ENCODE peak calls at places on chromosomes 1 and 21, in nine cellular contexts. D is effector memory CD4-positive, alpha-beta T cell; E is effector memory CD8-positive, alpha-beta T cell; M is neural crest cell; Q is germinal center; C is Kasumi-1; T is AG04450; B is T-helper 9 cell; H is tibial artery. G is an unnamed sample.

GRCh38 chr1:226714148-226714547 is 24.9 kb downstream of the ITPKB start:
- DNase-seq in D (no peak), E (no peak), M (no peak), Q (no peak), C (no peak), T (no peak), B (no peak), H (no peak), G (no peak)

GRCh38 chr1:189500777-189501176 is 976.9 kb downstream of the BRINP3 start:
- DNase-seq in D (no peak), E (no peak), M (no peak), Q (no peak), C (no peak), T (peak), B (no peak), H (no peak), G (no peak)

GRCh38 chr1:87961992-87962391 is 633.3 kb downstream of the LMO4 start:
- DNase-seq in D (no peak), E (no peak), M (no peak), Q (no peak), C (no peak), T (no peak), B (no peak), H (no peak), G (no peak)

GRCh38 chr1:204459706-204460105 is 34.9 kb downstream of the PIK3C2B start:
- DNase-seq in D (no peak), E (no peak), M (no peak), Q (no peak), C (no peak), T (no peak), B (no peak), H (no peak), G (no peak)

GRCh38 chr1:25971044-25971881 is 26.6 kb downstream of the PAFAH2 start:
- DNase-seq in D (no peak), E (no peak), M (no peak), Q (peak), C (peak), T (no peak), B (no peak), H (no peak), G (no peak)

GRCh38 chr1:113390871-113391642 is 742 bp downstream of the MAGI3 start:
- DNase-seq in D (peak), E (peak), M (peak), Q (peak), C (peak), T (no peak), B (peak), H (peak), G (peak)

GRCh38 chr1:39229504-39229903 is 25.0 kb downstream of the MACF1 start:
- DNase-seq in D (no peak), E (no peak), M (no peak), Q (no peak), C (no peak), T (no peak), B (no peak), H (no peak), G (no peak)

GRCh38 chr1:61282387-61282786 is 200.0 kb downstream of the NFIA start:
- DNase-seq in D (no peak), E (no peak), M (no peak), Q (no peak), C (no peak), T (no peak), B (no peak), H (no peak), G (no peak)

GRCh38 chr1:81304187-81304586 is 496.5 kb upstream of the ADGRL2 start:
- DNase-seq in D (no peak), E (no peak), M (no peak), Q (no peak), C (no peak), T (no peak), B (no peak), H (no peak), G (no peak)

GRCh38 chr1:26287033-26287711 is 7.3 kb downstream of the SH3BGRL3 start:
- DNase-seq in D (peak), E (peak), M (no peak), Q (peak), C (peak), T (no peak), B (peak), H (no peak), G (no peak)

GRCh38 chr21:34574581-34574980 is 40.3 kb downstream of the RCAN1 start:
- DNase-seq in D (no peak), E (no peak), M (no peak), Q (no peak), C (no peak), T (no peak), B (no peak), H (no peak), G (no peak)

GRCh38 chr1:2378956-2379732 is 12.2 kb downstream of the MORN1 start:
- DNase-seq in D (no peak), E (no peak), M (no peak), Q (no peak), C (no peak), T (no peak), B (no peak), H (no peak), G (no peak)

GRCh38 chr1:42567038-42567437 is 91.2 kb upstream of the PPIH start:
- DNase-seq in D (no peak), E (no peak), M (no peak), Q (no peak), C (no peak), T (no peak), B (no peak), H (no peak), G (no peak)

GRCh38 chr1:89966666-89967065 is 28.2 kb upstream of the ZNF326 start:
- DNase-seq in D (no peak), E (no peak), M (no peak), Q (no peak), C (peak), T (no peak), B (no peak), H (no peak), G (no peak)

GRCh38 chr1:173870252-173871075 is 2.3 kb downstream of the ZBTB37 start:
- DNase-seq in D (peak), E (peak), M (no peak), Q (no peak), C (peak), T (no peak), B (no peak), H (no peak), G (peak)